ENCODE peak calls at places on chromosome 20, in seven cellular contexts. One of them, this sample, is unnamed.

GRCh38 chr20:17155401-17155800 is 71.4 kb upstream of the PCSK2 start:
- DNase-seq in CD8-positive, alpha-beta T cell: no peak
- DNase-seq in T-helper 22 cell: no peak
- DNase-seq in thyroid gland: peak; percentile 80
- DNase-seq in HuH-7.5: no peak
- DNase-seq in NCI-H1694 treated with DMSO at 0.1 percent for 48 hours: no peak
- DNase-seq in GM04503: no peak
- DNase-seq in this sample: no peak

GRCh38 chr20:24589845-24590192 is 120.4 kb downstream of the SYNDIG1 start:
- DNase-seq in HuH-7.5: no peak
- DNase-seq in CD8-positive, alpha-beta T cell: no peak
- DNase-seq in GM04503: no peak
- DNase-seq in NCI-H1694 treated with DMSO at 0.1 percent for 48 hours: no peak
- DNase-seq in thyroid gland: no peak
- DNase-seq in T-helper 22 cell: no peak
- DNase-seq in this sample: no peak

GRCh38 chr20:58892126-58892931 is 39.8 kb downstream of the GNAS start:
- DNase-seq in GM04503: no peak
- DNase-seq in thyroid gland: peak; percentile 88
- DNase-seq in HuH-7.5: peak; percentile 77
- DNase-seq in T-helper 22 cell: peak; percentile 61
- DNase-seq in CD8-positive, alpha-beta T cell: peak; percentile 76
- DNase-seq in NCI-H1694 treated with DMSO at 0.1 percent for 48 hours: peak; percentile 25
- DNase-seq in this sample: peak; percentile 86

GRCh38 chr20:62411479-62412193 is 4.6 kb upstream of the CABLES2 start:
- DNase-seq in T-helper 22 cell: no peak
- DNase-seq in HuH-7.5: no peak
- DNase-seq in thyroid gland: no peak
- DNase-seq in CD8-positive, alpha-beta T cell: no peak
- DNase-seq in GM04503: no peak
- DNase-seq in NCI-H1694 treated with DMSO at 0.1 percent for 48 hours: no peak
- DNase-seq in this sample: no peak

GRCh38 chr20:12012241-12013222 is 94.8 kb downstream of the BTBD3 start:
- DNase-seq in NCI-H1694 treated with DMSO at 0.1 percent for 48 hours: peak; percentile 35
- DNase-seq in CD8-positive, alpha-beta T cell: no peak
- DNase-seq in T-helper 22 cell: no peak
- DNase-seq in thyroid gland: no peak
- DNase-seq in GM04503: peak; percentile 4
- DNase-seq in HuH-7.5: peak; percentile 71
- DNase-seq in this sample: peak; percentile 38

GRCh38 chr20:38275815-38276550 is 15.4 kb upstream of the KIAA1755 start:
- DNase-seq in thyroid gland: no peak
- DNase-seq in T-helper 22 cell: no peak
- DNase-seq in NCI-H1694 treated with DMSO at 0.1 percent for 48 hours: no peak
- DNase-seq in GM04503: no peak
- DNase-seq in HuH-7.5: no peak
- DNase-seq in CD8-positive, alpha-beta T cell: no peak
- DNase-seq in this sample: no peak

GRCh38 chr20:63498950-63499332 is at the start of gene EEF1A2:
- DNase-seq in GM04503: no peak
- DNase-seq in CD8-positive, alpha-beta T cell: peak; percentile 57
- DNase-seq in HuH-7.5: peak; percentile 79
- DNase-seq in NCI-H1694 treated with DMSO at 0.1 percent for 48 hours: no peak
- DNase-seq in thyroid gland: no peak
- DNase-seq in T-helper 22 cell: peak; percentile 53
- DNase-seq in this sample: no peak

GRCh38 chr20:50561379-50562078 is 51.3 kb downstream of the PTPN1 start:
- DNase-seq in thyroid gland: no peak
- DNase-seq in HuH-7.5: no peak
- DNase-seq in T-helper 22 cell: no peak
- DNase-seq in GM04503: peak; percentile 81
- DNase-seq in CD8-positive, alpha-beta T cell: peak; percentile 16
- DNase-seq in NCI-H1694 treated with DMSO at 0.1 percent for 48 hours: no peak
- DNase-seq in this sample: no peak

GRCh38 chr20:23832775-23833508 is 6.4 kb upstream of the CST2 start:
- DNase-seq in T-helper 22 cell: no peak
- DNase-seq in thyroid gland: no peak
- DNase-seq in CD8-positive, alpha-beta T cell: no peak
- DNase-seq in NCI-H1694 treated with DMSO at 0.1 percent for 48 hours: no peak
- DNase-seq in GM04503: no peak
- DNase-seq in HuH-7.5: no peak
- DNase-seq in this sample: no peak

GRCh38 chr20:41531876-41532275 is 86.3 kb downstream of the CHD6 start:
- DNase-seq in thyroid gland: no peak
- DNase-seq in CD8-positive, alpha-beta T cell: no peak
- DNase-seq in GM04503: no peak
- DNase-seq in HuH-7.5: no peak
- DNase-seq in NCI-H1694 treated with DMSO at 0.1 percent for 48 hours: no peak
- DNase-seq in T-helper 22 cell: no peak
- DNase-seq in this sample: no peak

GRCh38 chr20:40564997-40565680 is 123.9 kb downstream of the MAFB start:
- DNase-seq in CD8-positive, alpha-beta T cell: no peak
- DNase-seq in GM04503: peak; percentile 21
- DNase-seq in T-helper 22 cell: no peak
- DNase-seq in thyroid gland: no peak
- DNase-seq in NCI-H1694 treated with DMSO at 0.1 percent for 48 hours: no peak
- DNase-seq in HuH-7.5: no peak
- DNase-seq in this sample: no peak

GRCh38 chr20:1965520-1966278 is 28.2 kb downstream of the PDYN start:
- DNase-seq in HuH-7.5: peak; percentile 61
- DNase-seq in CD8-positive, alpha-beta T cell: peak; percentile 81
- DNase-seq in NCI-H1694 treated with DMSO at 0.1 percent for 48 hours: peak; percentile 35
- DNase-seq in GM04503: no peak
- DNase-seq in thyroid gland: peak; percentile 67
- DNase-seq in T-helper 22 cell: peak; percentile 14
- DNase-seq in this sample: peak; percentile 88

GRCh38 chr20:42530855-42531674 is 658.6 kb downstream of the PTPRT start:
- DNase-seq in T-helper 22 cell: no peak
- DNase-seq in HuH-7.5: peak; percentile 26
- DNase-seq in NCI-H1694 treated with DMSO at 0.1 percent for 48 hours: peak; percentile 5
- DNase-seq in CD8-positive, alpha-beta T cell: no peak
- DNase-seq in thyroid gland: no peak
- DNase-seq in GM04503: no peak
- DNase-seq in this sample: no peak

GRCh38 chr20:63331741-63332400 is 29.3 kb downstream of the CHRNA4 start:
- DNase-seq in GM04503: no peak
- DNase-seq in CD8-positive, alpha-beta T cell: no peak
- DNase-seq in HuH-7.5: no peak
- DNase-seq in NCI-H1694 treated with DMSO at 0.1 percent for 48 hours: no peak
- DNase-seq in thyroid gland: no peak
- DNase-seq in T-helper 22 cell: no peak
- DNase-seq in this sample: no peak

GRCh38 chr20:1205802-1206201 is 2.5 kb downstream of the C20orf202 start:
- DNase-seq in T-helper 22 cell: no peak
- DNase-seq in HuH-7.5: no peak
- DNase-seq in CD8-positive, alpha-beta T cell: no peak
- DNase-seq in GM04503: no peak
- DNase-seq in thyroid gland: no peak
- DNase-seq in NCI-H1694 treated with DMSO at 0.1 percent for 48 hours: no peak
- DNase-seq in this sample: peak; percentile 59

GRCh38 chr20:49674383-49675352 is 39.0 kb downstream of the B4GALT5 start:
- DNase-seq in thyroid gland: no peak
- DNase-seq in GM04503: peak; percentile 44
- DNase-seq in CD8-positive, alpha-beta T cell: no peak
- DNase-seq in NCI-H1694 treated with DMSO at 0.1 percent for 48 hours: no peak
- DNase-seq in HuH-7.5: peak; percentile 48
- DNase-seq in T-helper 22 cell: no peak
- DNase-seq in this sample: no peak

GRCh38 chr20:56928007-56928406 is 298.9 kb downstream of the TFAP2C start:
- DNase-seq in HuH-7.5: no peak
- DNase-seq in T-helper 22 cell: no peak
- DNase-seq in GM04503: no peak
- DNase-seq in CD8-positive, alpha-beta T cell: no peak
- DNase-seq in NCI-H1694 treated with DMSO at 0.1 percent for 48 hours: no peak
- DNase-seq in thyroid gland: no peak
- DNase-seq in this sample: no peak

GRCh38 chr20:2151805-2152727 is 50.4 kb downstream of the STK35 start:
- DNase-seq in GM04503: peak; percentile 54
- DNase-seq in CD8-positive, alpha-beta T cell: no peak
- DNase-seq in T-helper 22 cell: no peak
- DNase-seq in NCI-H1694 treated with DMSO at 0.1 percent for 48 hours: no peak
- DNase-seq in thyroid gland: peak; percentile 62
- DNase-seq in HuH-7.5: no peak
- DNase-seq in this sample: no peak

GRCh38 chr20:23270427-23270911 is 80.1 kb upstream of the NXT1 start:
- DNase-seq in CD8-positive, alpha-beta T cell: no peak
- DNase-seq in HuH-7.5: peak; percentile 36
- DNase-seq in GM04503: no peak
- DNase-seq in NCI-H1694 treated with DMSO at 0.1 percent for 48 hours: no peak
- DNase-seq in thyroid gland: no peak
- DNase-seq in T-helper 22 cell: no peak
- DNase-seq in this sample: no peak

GRCh38 chr20:62277253-62277652 is 25.5 kb upstream of the ADRM1 start:
- DNase-seq in HuH-7.5: no peak
- DNase-seq in T-helper 22 cell: no peak
- DNase-seq in CD8-positive, alpha-beta T cell: no peak
- DNase-seq in NCI-H1694 treated with DMSO at 0.1 percent for 48 hours: no peak
- DNase-seq in thyroid gland: no peak
- DNase-seq in GM04503: no peak
- DNase-seq in this sample: no peak

GRCh38 chr20:20821496-20822260 is 109.2 kb upstream of the RALGAPA2 start:
- DNase-seq in T-helper 22 cell: no peak
- DNase-seq in thyroid gland: no peak
- DNase-seq in HuH-7.5: no peak
- DNase-seq in GM04503: no peak
- DNase-seq in NCI-H1694 treated with DMSO at 0.1 percent for 48 hours: no peak
- DNase-seq in CD8-positive, alpha-beta T cell: no peak
- DNase-seq in this sample: no peak

This sample was measured in osteocyte.